ENCODE peak calls at places on chromosomes 4 and X, in nine cellular contexts. Y is CD8-positive, alpha-beta T cell; N is coronary artery; L is ascending aorta; D is SK-N-SH; J is fibroblast of mammary gland; K is epithelial cell of esophagus; X is GM12878; W is AG10803. E is an unnamed sample.

GRCh38 chrX:40097492-40098263 is at the start of gene BCOR:
- DNase-seq in Y (peak), N (peak), L (no peak), D (peak), J (no peak), K (peak), X (no peak), W (peak), E (peak)

GRCh38 chrX:39017716-39018115 is 216.5 kb downstream of the MID1IP1 start:
- DNase-seq in Y (no peak), N (no peak), L (no peak), D (no peak), J (no peak), K (no peak), X (no peak), W (no peak), E (no peak)

GRCh38 chr4:182242793-182243192 is 409 bp upstream of the TENM3 start:
- DNase-seq in Y (no peak), N (no peak), L (no peak), D (no peak), J (no peak), K (peak), X (no peak), W (no peak), E (peak)

GRCh38 chr4:121307441-121308327 is 73.1 kb downstream of the QRFPR start:
- DNase-seq in Y (no peak), N (no peak), L (no peak), D (no peak), J (peak), K (peak), X (peak), W (peak), E (peak)

GRCh38 chrX:109856974-109857373 is 123.9 kb upstream of the ACSL4 start:
- DNase-seq in Y (no peak), N (no peak), L (no peak), D (peak), J (peak), K (peak), X (no peak), W (no peak), E (peak)

GRCh38 chr4:7185487-7186030 is 6.8 kb upstream of the SORCS2 start:
- DNase-seq in Y (no peak), N (no peak), L (no peak), D (no peak), J (no peak), K (no peak), X (no peak), W (no peak), E (no peak)

GRCh38 chrX:145405012-145405411 is 157.7 kb downstream of the SPANXN1 start:
- DNase-seq in Y (no peak), N (no peak), L (no peak), D (peak), J (peak), K (peak), X (no peak), W (peak), E (peak)

GRCh38 chrX:130878350-130879341 is 24.4 kb downstream of the ENOX2 start:
- DNase-seq in Y (no peak), N (no peak), L (no peak), D (no peak), J (peak), K (peak), X (no peak), W (peak), E (peak)

GRCh38 chr4:40502936-40503335 is 126.7 kb downstream of the RBM47 start:
- DNase-seq in Y (no peak), N (no peak), L (no peak), D (no peak), J (no peak), K (peak), X (no peak), W (peak), E (no peak)

GRCh38 chr4:177118596-177118995 is 191.1 kb upstream of the NEIL3 start:
- DNase-seq in Y (no peak), N (no peak), L (no peak), D (peak), J (peak), K (peak), X (no peak), W (peak), E (peak)

GRCh38 chr4:181874582-181874981 is 368.6 kb upstream of the TENM3 start:
- DNase-seq in Y (no peak), N (no peak), L (no peak), D (no peak), J (no peak), K (no peak), X (no peak), W (no peak), E (peak)

GRCh38 chrX:47380268-47380667 is 9.9 kb downstream of the ZNF157 start:
- DNase-seq in Y (peak), N (no peak), L (no peak), D (no peak), J (peak), K (peak), X (peak), W (peak), E (no peak)

GRCh38 chr4:4675051-4675581 is 133.3 kb upstream of the STX18 start:
- DNase-seq in Y (no peak), N (no peak), L (no peak), D (no peak), J (no peak), K (no peak), X (no peak), W (no peak), E (no peak)

GRCh38 chrX:20066968-20067708 is 49.6 kb downstream of the MAP7D2 start:
- DNase-seq in Y (peak), N (no peak), L (no peak), D (peak), J (peak), K (peak), X (no peak), W (peak), E (peak)

GRCh38 chrX:1391707-1392375 is at the start of gene SLC25A6:
- DNase-seq in Y (peak), N (peak), L (peak), D (peak), J (peak), K (peak), X (peak), W (peak), E (peak)

GRCh38 chrX:39008554-39008953 is 207.3 kb downstream of the MID1IP1 start:
- DNase-seq in Y (no peak), N (no peak), L (no peak), D (no peak), J (peak), K (peak), X (no peak), W (no peak), E (no peak)

GRCh38 chr4:6183740-6184139 is 16.6 kb downstream of the JAKMIP1 start:
- DNase-seq in Y (no peak), N (no peak), L (no peak), D (no peak), J (no peak), K (no peak), X (peak), W (no peak), E (no peak)

GRCh38 chr4:183350317-183351071 is 28.3 kb upstream of the CLDN24 start:
- DNase-seq in Y (no peak), N (no peak), L (no peak), D (no peak), J (peak), K (no peak), X (no peak), W (peak), E (no peak)

GRCh38 chrX:42746606-42747005 is 31.4 kb downstream of the PPP1R2C start:
- DNase-seq in Y (no peak), N (no peak), L (no peak), D (no peak), J (peak), K (peak), X (no peak), W (peak), E (peak)

GRCh38 chrX:135408794-135409193 is 12.9 kb upstream of the SMIM10L2A start:
- DNase-seq in Y (no peak), N (no peak), L (no peak), D (no peak), J (no peak), K (no peak), X (peak), W (no peak), E (no peak)

GRCh38 chrX:133402042-133402453 is 13.2 kb downstream of the GPC4 start:
- DNase-seq in Y (no peak), N (no peak), L (no peak), D (no peak), J (peak), K (no peak), X (no peak), W (peak), E (peak)

GRCh38 chr4:1407657-1408333 is 1.6 kb upstream of the NKX1-1 start:
- DNase-seq in Y (no peak), N (peak), L (no peak), D (peak), J (no peak), K (no peak), X (no peak), W (no peak), E (no peak)

GRCh38 chr4:182916483-182917181 is 554 bp downstream of the DCTD start:
- DNase-seq in Y (peak), N (peak), L (no peak), D (no peak), J (peak), K (peak), X (no peak), W (peak), E (peak)

GRCh38 chr4:108144451-108144850 is 24.3 kb downstream of the LEF1 start:
- DNase-seq in Y (peak), N (no peak), L (no peak), D (no peak), J (no peak), K (no peak), X (no peak), W (no peak), E (no peak)

GRCh38 chr4:111283066-111283677 is 660.3 kb upstream of the PITX2 start:
- DNase-seq in Y (no peak), N (no peak), L (no peak), D (peak), J (peak), K (peak), X (no peak), W (peak), E (peak)
- TF ChIP-seq CTCF in Y (peak), N (peak), L (peak), D (peak), J (peak), K (peak), X (peak), W (peak), E (peak)

GRCh38 chr4:123399638-123400358 is 3.2 kb downstream of the SPRY1 start:
- DNase-seq in Y (no peak), N (no peak), L (no peak), D (no peak), J (peak), K (peak), X (no peak), W (peak), E (peak)

GRCh38 chr4:123398151-123398802 is 1.7 kb downstream of the SPRY1 start:
- DNase-seq in Y (peak), N (peak), L (no peak), D (peak), J (peak), K (peak), X (no peak), W (peak), E (peak)

GRCh38 chr4:123398803-123399637 is 2.4 kb downstream of the SPRY1 start:
- DNase-seq in Y (peak), N (peak), L (no peak), D (peak), J (peak), K (peak), X (no peak), W (peak), E (peak)

GRCh38 chr4:123403205-123403604 is 6.6 kb downstream of the SPRY1 start:
- DNase-seq in Y (no peak), N (no peak), L (no peak), D (no peak), J (no peak), K (no peak), X (no peak), W (no peak), E (peak)

DNA sequence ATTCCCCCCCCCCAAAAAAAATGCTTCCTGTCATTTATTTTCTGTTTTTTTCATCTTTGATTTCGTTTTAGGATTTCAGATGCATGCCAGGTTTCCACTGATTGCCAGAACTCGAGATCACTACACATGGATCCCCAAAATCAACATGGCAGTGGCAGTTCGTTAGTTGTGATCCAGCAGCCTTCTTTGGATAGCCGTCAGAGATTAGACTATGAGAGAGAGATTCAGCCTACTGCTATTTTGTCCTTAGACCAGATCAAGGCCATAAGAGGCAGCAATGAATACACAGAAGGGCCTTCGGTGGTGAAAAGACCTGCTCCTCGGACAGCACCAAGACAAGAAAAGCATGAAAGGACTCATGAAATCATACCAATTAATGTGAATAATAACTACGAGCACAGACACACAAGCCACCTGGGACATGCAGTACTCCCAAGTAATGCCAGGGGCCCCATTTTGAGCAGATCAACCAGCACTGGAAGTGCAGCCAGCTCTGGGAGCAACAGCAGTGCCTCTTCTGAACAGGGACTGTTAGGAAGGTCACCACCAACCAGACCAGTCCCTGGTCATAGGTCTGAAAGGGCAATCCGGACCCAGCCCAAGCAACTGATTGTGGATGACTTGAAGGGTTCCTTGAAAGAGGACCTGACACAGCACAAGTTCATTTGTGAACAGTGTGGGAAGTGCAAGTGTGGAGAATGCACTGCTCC is 5.0 kb downstream of the SPRY1 start:
- DNase-seq in Y (no peak), N (no peak), L (no peak), D (no peak), J (no peak), K (no peak), X (no peak), W (no peak), E (peak)
- H3K4me3 ChIP-seq in Y (no peak), N (peak), L (peak), D (peak), J (no peak), K (no peak), X (no peak), W (no peak), E (peak)

GRCh38 chrX:111339212-111339611 is 68.9 kb upstream of the CAPN6 start:
- DNase-seq in Y (no peak), N (no peak), L (no peak), D (no peak), J (no peak), K (no peak), X (no peak), W (no peak), E (no peak)
- TF ChIP-seq CTCF in Y (no peak), N (no peak), L (no peak), D (no peak), J (no peak), K (no peak), X (no peak), W (no peak), E (no peak)

DNA sequence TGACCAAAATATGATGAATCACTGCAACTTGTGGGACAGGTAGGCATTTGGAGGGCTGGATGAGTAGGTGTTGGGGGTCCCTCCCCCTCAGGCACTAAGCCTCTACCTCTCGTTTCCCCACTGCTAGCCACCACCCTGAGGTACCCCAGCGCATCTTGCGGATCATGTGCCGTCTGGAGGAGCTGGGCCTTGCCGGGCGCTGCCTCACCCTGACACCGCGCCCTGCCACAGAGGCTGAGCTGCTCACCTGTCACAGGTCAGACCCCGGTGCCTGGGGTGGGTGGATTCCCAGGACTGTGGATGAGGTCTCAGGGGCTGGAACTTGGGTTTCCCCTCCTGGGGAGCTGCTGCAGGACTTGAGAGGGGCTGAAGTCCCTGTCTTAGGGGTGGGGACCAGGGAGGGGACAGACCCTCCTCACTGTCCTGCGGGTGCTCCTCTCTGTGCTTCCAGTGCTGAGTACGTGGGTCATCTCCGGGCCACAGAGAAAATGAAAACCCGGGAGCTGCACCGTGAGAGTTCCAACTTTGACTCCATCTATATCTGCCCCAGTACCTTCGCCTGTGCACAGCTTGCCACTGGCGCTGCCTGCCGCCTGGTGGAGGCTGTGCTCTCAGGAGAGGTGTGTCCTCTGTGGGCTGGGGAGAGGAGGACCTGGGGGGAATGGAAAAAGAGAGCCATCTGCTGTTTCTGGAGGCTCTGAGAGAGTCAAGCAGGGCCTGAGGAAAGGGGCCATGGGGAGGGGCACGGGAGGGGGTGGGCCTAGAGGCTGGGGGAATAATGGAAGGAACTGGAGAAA is 10.1 kb upstream of the ERAS start:
- DNase-seq in Y (no peak), N (no peak), L (no peak), D (no peak), J (no peak), K (no peak), X (no peak), W (no peak), E (no peak)
- H3K4me3 ChIP-seq in Y (no peak), N (no peak), L (no peak), D (no peak), J (no peak), K (no peak), X (no peak), W (no peak), E (no peak)

GRCh38 chr4:159639924-159640323 is 537.0 kb downstream of the RAPGEF2 start:
- DNase-seq in Y (no peak), N (no peak), L (no peak), D (no peak), J (no peak), K (peak), X (no peak), W (no peak), E (no peak)
- TF ChIP-seq CTCF in Y (no peak), N (no peak), L (no peak), D (no peak), J (no peak), K (no peak), X (no peak), W (no peak), E (no peak)

GRCh38 chr4:148376151-148376550 is 66.1 kb downstream of the NR3C2 start:
- DNase-seq in Y (peak), N (no peak), L (no peak), D (peak), J (no peak), K (peak), X (no peak), W (peak), E (peak)
- H3K4me3 ChIP-seq in Y (peak), N (peak), L (peak), D (no peak), J (no peak), K (no peak), X (no peak), W (no peak), E (no peak)

DNA sequence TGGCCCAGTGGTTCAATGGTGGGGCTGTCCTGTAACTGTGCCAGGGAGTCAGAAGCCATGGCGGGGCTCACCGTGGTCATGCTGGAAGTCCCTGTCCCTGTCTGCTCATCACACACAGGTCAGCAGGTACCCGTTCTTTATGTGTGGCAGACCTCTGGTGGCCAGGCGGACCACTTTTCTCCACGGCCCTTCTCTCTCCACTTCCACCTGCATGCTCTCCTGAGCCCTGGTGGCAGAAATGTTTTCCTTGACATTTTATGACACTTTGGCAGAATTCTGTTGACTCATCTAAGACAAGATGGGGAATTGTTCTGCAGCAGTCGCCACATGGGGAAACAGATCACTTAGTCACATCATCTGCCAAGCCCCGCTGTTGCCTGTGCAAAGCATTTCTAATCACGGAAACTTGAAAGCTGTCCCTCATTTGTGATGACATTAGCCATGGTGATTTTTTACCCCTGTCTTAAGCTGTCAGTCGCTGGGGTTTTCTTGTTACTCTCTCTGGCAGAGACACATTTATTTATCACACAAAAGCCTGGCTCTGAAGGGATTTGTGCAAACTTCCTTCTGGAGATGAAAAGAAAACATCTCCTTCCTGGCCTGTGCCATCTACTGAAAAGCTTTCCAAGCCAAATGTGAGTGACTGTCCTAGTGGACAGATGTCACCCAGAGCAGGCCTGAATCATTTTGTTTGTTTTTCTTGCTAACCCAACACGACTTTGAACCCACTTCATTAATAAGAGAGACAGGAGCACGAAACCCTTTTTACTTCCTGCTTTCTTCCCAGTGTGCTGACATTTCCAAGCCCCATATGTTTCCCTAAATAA is 38.8 kb upstream of the STIM2 start:
- DNase-seq in Y (no peak), N (no peak), L (no peak), D (no peak), J (no peak), K (peak), X (no peak), W (peak), E (no peak)
- TF ChIP-seq CTCF in Y (no peak), N (no peak), L (no peak), D (no peak), J (no peak), K (no peak), X (no peak), W (no peak), E (no peak)